ENCODE peak calls at places on chromosomes 11 and 22, in ten cellular contexts. T, H, W, X, B, V, G, K, S and F are unnamed samples.

GRCh38 chr11:67492801-67493547 is 10.1 kb downstream of the AIP start:
- DNase-seq in T (no peak), H (no peak), W (no peak), X (no peak), B (no peak), V (no peak), G (no peak), K (no peak), S (no peak), F (no peak)

GRCh38 chr11:134676516-134677287 is 264.7 kb upstream of the B3GAT1 start:
- DNase-seq in T (no peak), H (no peak), W (no peak), X (no peak), B (no peak), V (no peak), G (no peak), K (no peak), S (no peak), F (no peak)

GRCh38 chr22:31082606-31083376 is 1.7 kb downstream of the SMTN start:
- DNase-seq in T (peak), H (peak), W (no peak), X (no peak), B (no peak), V (no peak), G (peak), K (no peak), S (no peak), F (no peak)

GRCh38 chr11:1869427-1870325 is 16.8 kb downstream of the LSP1 start:
- DNase-seq in T (no peak), H (no peak), W (no peak), X (no peak), B (peak), V (no peak), G (no peak), K (no peak), S (no peak), F (no peak)

GRCh38 chr11:34652191-34652958 is 31.5 kb downstream of the EHF start:
- DNase-seq in T (no peak), H (no peak), W (no peak), X (no peak), B (no peak), V (no peak), G (no peak), K (no peak), S (no peak), F (no peak)

GRCh38 chr11:69642549-69642912 is 1.6 kb downstream of the CCND1 start:
- DNase-seq in T (peak), H (no peak), W (no peak), X (no peak), B (no peak), V (peak), G (no peak), K (no peak), S (no peak), F (no peak)

GRCh38 chr11:86182976-86183584 is 61.5 kb upstream of the EED start:
- DNase-seq in T (no peak), H (peak), W (no peak), X (peak), B (no peak), V (peak), G (no peak), K (no peak), S (no peak), F (no peak)

GRCh38 chr11:65440831-65441499 is 18.4 kb downstream of the NEAT1 start:
- DNase-seq in T (no peak), H (no peak), W (no peak), X (no peak), B (no peak), V (peak), G (no peak), K (no peak), S (no peak), F (no peak)

GRCh38 chr11:76798202-76798581 is 15.0 kb downstream of the TSKU start:
- DNase-seq in T (no peak), H (no peak), W (no peak), X (no peak), B (no peak), V (no peak), G (peak), K (no peak), S (no peak), F (no peak)

GRCh38 chr22:42637555-42637954 is 2.8 kb downstream of the ATP5MGL start:
- DNase-seq in T (no peak), H (no peak), W (no peak), X (no peak), B (no peak), V (no peak), G (no peak), K (no peak), S (no peak), F (no peak)

GRCh38 chr11:73797457-73797856 is 9.8 kb downstream of the MRPL48 start:
- DNase-seq in T (no peak), H (no peak), W (no peak), X (no peak), B (no peak), V (no peak), G (no peak), K (peak), S (peak), F (no peak)

GRCh38 chr11:59641156-59641555 is 25.6 kb upstream of the OSBP start:
- DNase-seq in T (no peak), H (no peak), W (no peak), X (no peak), B (no peak), V (no peak), G (no peak), K (no peak), S (no peak), F (no peak)

GRCh38 chr22:37742374-37743092 is 45.7 kb downstream of the TRIOBP start:
- DNase-seq in T (no peak), H (no peak), W (no peak), X (peak), B (no peak), V (no peak), G (no peak), K (no peak), S (no peak), F (no peak)

GRCh38 chr22:42334875-42335512 is 64.5 kb upstream of the TCF20 start:
- DNase-seq in T (no peak), H (no peak), W (no peak), X (no peak), B (no peak), V (no peak), G (no peak), K (no peak), S (no peak), F (no peak)

GRCh38 chr11:62139526-62140301 is 15.9 kb downstream of the INCENP start:
- DNase-seq in T (no peak), H (no peak), W (no peak), X (no peak), B (no peak), V (no peak), G (no peak), K (no peak), S (no peak), F (no peak)

GRCh38 chr22:46909237-46910030 is 147.0 kb downstream of the TBC1D22A start:
- DNase-seq in T (no peak), H (no peak), W (no peak), X (no peak), B (no peak), V (no peak), G (no peak), K (no peak), S (no peak), F (no peak)

GRCh38 chr11:20156280-20156875 is 3.9 kb downstream of the DBX1 start:
- DNase-seq in T (no peak), H (peak), W (peak), X (no peak), B (no peak), V (no peak), G (no peak), K (no peak), S (peak), F (no peak)

GRCh38 chr22:19110064-19110458 is 12.2 kb downstream of the DGCR2 start:
- DNase-seq in T (no peak), H (no peak), W (no peak), X (no peak), B (no peak), V (no peak), G (no peak), K (no peak), S (no peak), F (no peak)

GRCh38 chr22:46356496-46357185 is 21.1 kb downstream of the TRMU start:
- DNase-seq in T (no peak), H (no peak), W (no peak), X (no peak), B (no peak), V (no peak), G (no peak), K (no peak), S (no peak), F (no peak)

GRCh38 chr11:45927332-45927683 is 4.9 kb downstream of the LARGE2 start:
- DNase-seq in T (no peak), H (no peak), W (no peak), X (no peak), B (no peak), V (no peak), G (no peak), K (no peak), S (no peak), F (no peak)

GRCh38 chr11:27913650-27914049 is 194.3 kb downstream of the KIF18A start:
- DNase-seq in T (no peak), H (no peak), W (no peak), X (no peak), B (no peak), V (no peak), G (no peak), K (no peak), S (no peak), F (no peak)

GRCh38 chr11:119065369-119065768 is 2.2 kb upstream of the VPS11 start:
- DNase-seq in T (no peak), H (peak), W (peak), X (no peak), B (peak), V (peak), G (peak), K (no peak), S (peak), F (no peak)

GRCh38 chr11:133968300-133968699 is 11.5 kb upstream of the IGSF9B start:
- DNase-seq in T (peak), H (no peak), W (no peak), X (no peak), B (no peak), V (no peak), G (no peak), K (no peak), S (no peak), F (peak)

GRCh38 chr11:93198221-93198650 is 445 bp upstream of the SLC36A4 start:
- DNase-seq in T (no peak), H (no peak), W (peak), X (no peak), B (no peak), V (peak), G (no peak), K (no peak), S (no peak), F (no peak)

GRCh38 chr22:27892064-27892463 is 27.0 kb downstream of the PITPNB start:
- DNase-seq in T (no peak), H (no peak), W (no peak), X (no peak), B (no peak), V (no peak), G (no peak), K (no peak), S (no peak), F (no peak)

GRCh38 chr11:17611049-17611448 is 64.0 kb downstream of the OTOG start:
- DNase-seq in T (no peak), H (no peak), W (no peak), X (no peak), B (no peak), V (no peak), G (no peak), K (no peak), S (no peak), F (no peak)

GRCh38 chr22:24146190-24146616 is 35.1 kb upstream of the SUSD2 start:
- DNase-seq in T (peak), H (no peak), W (peak), X (no peak), B (no peak), V (peak), G (no peak), K (peak), S (no peak), F (no peak)

GRCh38 chr11:107018902-107019493 is 722 bp upstream of the GUCY1A2 start:
- DNase-seq in T (peak), H (no peak), W (peak), X (peak), B (peak), V (no peak), G (peak), K (peak), S (peak), F (peak)

GRCh38 chr11:117316197-117316961 is at the start of gene BACE1:
- DNase-seq in T (peak), H (no peak), W (peak), X (peak), B (peak), V (no peak), G (peak), K (peak), S (peak), F (peak)

GRCh38 chr11:17781221-17781620 is 46.6 kb downstream of the KCNC1 start:
- DNase-seq in T (no peak), H (no peak), W (no peak), X (no peak), B (no peak), V (no peak), G (no peak), K (no peak), S (no peak), F (no peak)